ENCODE peak calls at places on chromosome 4, in nine cellular contexts. S is NB4, Q is Calu3, T is endothelial cell of umbilical vein, P is Caco-2, O is tibial nerve, H is OCI-LY7, B is cardiac fibroblast, L is PC-3. I is an unnamed sample.
A peak's percentile ranks its signal among the peaks of the same experiment; 100 is the strongest.

GRCh38 chr4:8100696-8101095 is 57.9 kb downstream of the ABLIM2 start:
- DNase-seq in O (peak; percentile 46), Q (no peak), T (no peak), P (no peak), B (peak; percentile 36), S (no peak), L (no peak), H (no peak), I (no peak)

GRCh38 chr4:11669156-11669555 is 240.5 kb upstream of the HS3ST1 start:
- DNase-seq in B (peak; percentile 74), T (no peak), H (no peak), P (no peak), L (peak; percentile 21), O (no peak), Q (peak; percentile 4), S (no peak), I (no peak)

GRCh38 chr4:42390622-42391355 is 6.5 kb upstream of the SHISA3 start:
- DNase-seq in B (no peak), Q (no peak), T (no peak), P (no peak), L (no peak), O (no peak), S (no peak), H (peak; percentile 14), I (no peak)

GRCh38 chr4:23163649-23164436 is 471.1 kb downstream of the GBA3 start:
- DNase-seq in T (no peak), Q (peak; percentile 41), L (peak; percentile 77), B (peak; percentile 8), S (no peak), P (peak; percentile 8), H (no peak), O (no peak), I (no peak)

GRCh38 chr4:41143721-41144379 is 70.5 kb downstream of the APBB2 start:
- DNase-seq in L (peak; percentile 19), S (no peak), H (no peak), O (no peak), P (no peak), Q (no peak), T (peak; percentile 47), B (peak; percentile 64), I (no peak)

GRCh38 chr4:40582413-40582812 is 47.3 kb downstream of the RBM47 start:
- DNase-seq in P (no peak), L (no peak), S (no peak), Q (no peak), B (no peak), T (no peak), O (no peak), H (no peak), I (no peak)

GRCh38 chr4:2304321-2304876 is 42.5 kb upstream of the MXD4 start:
- DNase-seq in T (no peak), O (no peak), P (no peak), L (no peak), B (no peak), Q (no peak), S (no peak), H (no peak), I (no peak)

GRCh38 chr4:11954093-11954492 is 525.4 kb upstream of the HS3ST1 start:
- DNase-seq in B (peak; percentile 59), Q (peak; percentile 22), L (peak; percentile 42), P (no peak), O (no peak), S (peak; percentile 43), H (peak; percentile 4), T (peak; percentile 79), I (no peak)

GRCh38 chr4:151796106-151796505 is 35.3 kb upstream of the GATB start:
- DNase-seq in O (no peak), S (no peak), H (no peak), B (no peak), P (no peak), L (no peak), Q (no peak), T (no peak), I (no peak)

GRCh38 chr4:167185465-167185864 is 48.8 kb downstream of the SPOCK3 start:
- DNase-seq in P (no peak), Q (no peak), T (no peak), L (peak; percentile 64), S (no peak), H (no peak), O (no peak), B (no peak), I (no peak)

GRCh38 chr4:169314906-169315305 is 44.1 kb upstream of the SH3RF1 start:
- DNase-seq in H (no peak), B (peak; percentile 80), Q (peak; percentile 78), L (peak; percentile 77), T (peak; percentile 88), S (no peak), P (peak; percentile 53), O (peak; percentile 29), I (peak; percentile 30)

GRCh38 chr4:152939655-152940054 is 3.5 kb downstream of the FHDC1 start:
- DNase-seq in Q (no peak), L (no peak), P (no peak), T (no peak), S (no peak), H (no peak), B (no peak), O (no peak), I (no peak)

GRCh38 chr4:120633810-120634209 is 288.7 kb downstream of the PRDM5 start:
- DNase-seq in O (no peak), Q (no peak), P (no peak), S (no peak), L (no peak), H (no peak), B (peak; percentile 13), T (no peak), I (no peak)

DNA sequence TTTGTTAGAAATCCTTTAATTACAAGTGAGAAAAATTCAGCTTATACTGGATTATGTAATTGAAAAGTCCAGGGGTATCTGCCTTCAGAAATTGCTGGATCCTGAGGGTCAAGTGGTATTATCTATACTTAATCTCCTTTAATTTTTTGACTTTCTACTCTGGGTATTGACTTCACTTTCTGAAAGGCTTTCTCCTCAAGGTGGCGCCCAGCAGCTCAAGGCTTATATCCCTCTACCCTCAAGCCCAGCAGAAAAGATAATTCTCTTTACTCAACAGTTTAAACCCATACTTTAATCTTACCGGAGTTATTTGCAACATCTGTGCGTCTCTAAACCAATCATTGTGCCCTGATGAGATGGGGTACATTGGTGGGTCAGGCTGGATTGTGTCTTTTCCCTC is 129.5 kb downstream of the LARP7 start:
- DNase-seq in S (peak; percentile 38), T (no peak), Q (peak; percentile 14), P (peak; percentile 42), L (peak; percentile 27), H (peak; percentile 17), B (peak; percentile 52), O (peak; percentile 63), I (peak; percentile 26)
- TF ChIP-seq CTCF in S (peak; percentile 44), T (no peak), Q (no peak), P (peak; percentile 65), L (peak; percentile 58), H (peak; percentile 73), B (peak; percentile 56), O (no peak), I (no peak)

GRCh38 chr4:99946346-99947189 is at the start of gene DNAJB14:
- DNase-seq in S (peak; percentile 88), O (peak; percentile 46), L (peak; percentile 77), P (peak; percentile 82), T (peak; percentile 81), H (peak; percentile 83), B (peak; percentile 74), Q (peak; percentile 80), I (peak; percentile 70)
- TF ChIP-seq CTCF in S (no peak), O (no peak), L (no peak), P (no peak), T (no peak), H (no peak), B (no peak), Q (no peak), I (peak; percentile 10)

GRCh38 chr4:74754218-74754617 is 40.1 kb downstream of the BTC start:
- DNase-seq in P (no peak), L (no peak), T (no peak), B (no peak), O (no peak), S (no peak), Q (no peak), H (no peak), I (no peak)

GRCh38 chr4:74758521-74758920 is 35.8 kb downstream of the BTC start:
- DNase-seq in P (no peak), L (no peak), B (no peak), H (no peak), T (no peak), S (no peak), O (no peak), Q (no peak), I (no peak)

GRCh38 chr4:74752798-74753197 is 41.5 kb downstream of the BTC start:
- DNase-seq in T (no peak), O (no peak), S (no peak), H (no peak), P (no peak), B (no peak), Q (no peak), L (no peak), I (no peak)

GRCh38 chr4:74755486-74755885 is 38.8 kb downstream of the BTC start:
- DNase-seq in P (no peak), Q (no peak), S (no peak), O (no peak), B (no peak), H (no peak), T (no peak), L (no peak), I (peak; percentile 22)

GRCh38 chr4:74757136-74757535 is 37.2 kb downstream of the BTC start:
- DNase-seq in S (no peak), Q (no peak), O (no peak), H (no peak), L (no peak), B (no peak), P (peak; percentile 13), T (no peak), I (no peak)
- TF ChIP-seq CTCF in S (no peak), Q (no peak), O (no peak), H (no peak), L (no peak), B (no peak), P (no peak), T (no peak), I (no peak)

GRCh38 chr4:124946696-124947095 is 234.2 kb upstream of the ANKRD50 start:
- DNase-seq in P (no peak), B (peak; percentile 11), L (no peak), H (no peak), Q (no peak), S (no peak), T (peak; percentile 57), O (no peak), I (no peak)

GRCh38 chr4:124945422-124945821 is 232.9 kb upstream of the ANKRD50 start:
- DNase-seq in H (no peak), S (no peak), L (no peak), B (peak; percentile 21), Q (no peak), P (no peak), T (peak; percentile 32), O (no peak), I (no peak)

GRCh38 chr4:124943145-124943889 is 230.8 kb upstream of the ANKRD50 start:
- DNase-seq in T (no peak), Q (no peak), B (peak; percentile 96), H (no peak), L (peak; percentile 89), O (no peak), P (no peak), S (no peak), I (no peak)

GRCh38 chr4:124941267-124941666 is 228.7 kb upstream of the ANKRD50 start:
- DNase-seq in S (no peak), T (peak; percentile 76), B (peak; percentile 55), L (peak; percentile 80), P (no peak), Q (no peak), H (no peak), O (no peak), I (no peak)

GRCh38 chr4:124943938-124944337 is 231.4 kb upstream of the ANKRD50 start:
- DNase-seq in T (no peak), H (no peak), O (no peak), Q (no peak), L (no peak), P (no peak), S (peak; percentile 15), B (no peak), I (no peak)
- TF ChIP-seq CTCF in T (no peak), H (no peak), O (no peak), Q (no peak), L (no peak), P (no peak), S (peak; percentile 25), B (no peak), I (no peak)